ENCODE peak calls at places on chromosome 18, in four cellular contexts. G is C1 segment of cervical spinal cord, I is NCI-H1694, L is body of pancreas. J is an unnamed sample.

GRCh38 chr18:78727057-78727739 is 252.4 kb upstream of the SALL3 start:
- DNase-seq in I (no peak), G (no peak), L (no peak), J (no peak)

GRCh38 chr18:37481491-37481890 is 84.1 kb downstream of the CELF4 start:
- DNase-seq in L (no peak), G (no peak), I (no peak), J (no peak)

GRCh38 chr18:79476918-79477685 is 81.4 kb downstream of the NFATC1 start:
- DNase-seq in G (no peak), I (no peak), L (no peak), J (no peak)

GRCh38 chr18:58417752-58418151 is 211.1 kb downstream of the ALPK2 start:
- DNase-seq in I (no peak), L (peak), G (no peak), J (no peak)

GRCh38 chr18:48851563-48851962 is 99.2 kb downstream of the SMAD7 start:
- DNase-seq in L (no peak), I (no peak), G (peak), J (no peak)

GRCh38 chr18:63980027-63980426 is 10.1 kb downstream of the SERPINB8 start:
- DNase-seq in L (no peak), I (no peak), G (no peak), J (no peak)

GRCh38 chr18:25399554-25399953 is 47.6 kb upstream of the ZNF521 start:
- DNase-seq in I (no peak), G (no peak), L (no peak), J (no peak)

GRCh38 chr18:23363865-23364570 is 89.1 kb upstream of the RIOK3 start:
- DNase-seq in L (no peak), I (no peak), G (no peak), J (no peak)

GRCh38 chr18:12324991-12325725 is 17.1 kb downstream of the TUBB6 start:
- DNase-seq in L (no peak), G (no peak), I (no peak), J (no peak)

GRCh38 chr18:26091047-26091630 is 726 bp upstream of the SS18 start:
- DNase-seq in G (no peak), I (no peak), L (peak), J (no peak)

GRCh38 chr18:35407871-35408481 is 30.8 kb upstream of the ZNF396 start:
- DNase-seq in I (peak), L (peak), G (no peak), J (peak)

GRCh38 chr18:48201337-48201705 is 207.9 kb downstream of the ZBTB7C start:
- DNase-seq in G (no peak), L (no peak), I (no peak), J (no peak)

GRCh38 chr18:48539406-48540328 is 836 bp downstream of the CTIF start:
- DNase-seq in L (peak), I (no peak), G (peak), J (peak)

GRCh38 chr18:45662468-45662867 is 47.2 kb downstream of the SLC14A2 start:
- DNase-seq in G (no peak), L (no peak), I (no peak), J (no peak)

GRCh38 chr18:24987271-24987932 is 364.6 kb downstream of the ZNF521 start:
- DNase-seq in L (no peak), G (no peak), I (no peak), J (no peak)

GRCh38 chr18:2617974-2618373 is 37.6 kb upstream of the SMCHD1 start:
- DNase-seq in I (no peak), L (no peak), G (no peak), J (no peak)

GRCh38 chr18:65788373-65788772 is 37.6 kb downstream of the CDH7 start:
- DNase-seq in L (no peak), I (peak), G (no peak), J (peak)

GRCh38 chr18:40935423-40935822 is 1019.6 kb upstream of the PIK3C3 start:
- DNase-seq in G (no peak), I (no peak), L (no peak), J (no peak)

GRCh38 chr18:76359909-76360308 is 135.1 kb downstream of the ZNF516 start:
- DNase-seq in G (no peak), I (no peak), L (no peak), J (no peak)

GRCh38 chr18:58373486-58373885 is 255.4 kb downstream of the ALPK2 start:
- DNase-seq in I (no peak), L (no peak), G (no peak), J (no peak)

GRCh38 chr18:55731594-55732042 is 143.6 kb upstream of the TCF4 start:
- DNase-seq in G (no peak), I (no peak), L (no peak), J (no peak)

GRCh38 chr18:23302852-23303527 is 150.1 kb upstream of the RIOK3 start:
- DNase-seq in L (no peak), I (no peak), G (no peak), J (no peak)

GRCh38 chr18:8474661-8475060 is 134.6 kb upstream of the RAB12 start:
- DNase-seq in G (no peak), L (no peak), I (no peak), J (no peak)

GRCh38 chr18:13611616-13612110 is 114.7 kb downstream of the FAM210A start:
- DNase-seq in L (no peak), G (no peak), I (no peak), J (no peak)

GRCh38 chr18:35512761-35513160 is 15.0 kb upstream of the INO80C start:
- DNase-seq in L (no peak), I (no peak), G (no peak), J (no peak)

GRCh38 chr18:79424880-79425572 is 29.3 kb downstream of the NFATC1 start:
- DNase-seq in G (no peak), L (no peak), I (no peak), J (no peak)

GRCh38 chr18:21841570-21841969 is 101.0 kb downstream of the MIB1 start:
- DNase-seq in G (no peak), I (no peak), L (no peak), J (no peak)

J was measured in COR-L47.